ENCODE peak calls at places on chromosomes 3 and 15, in six cellular contexts. B, J, Q, H, T and Z are unnamed samples.
A peak's percentile ranks its signal among the peaks of the same experiment; 100 is the strongest.

GRCh38 chr3:47225310-47225906 is 57.2 kb downstream of the KIF9 start:
- DNase-seq in B (no peak), J (no peak), Q (no peak), H (no peak), T (no peak), Z (no peak)

GRCh38 chr3:184129012-184129411 is 6.1 kb upstream of the EIF2B5 start:
- DNase-seq in B (peak; percentile 28), J (no peak), Q (peak; percentile 36), H (no peak), T (no peak), Z (peak; percentile 67)

GRCh38 chr3:196988241-196989029 is 19.8 kb upstream of the PIGZ start:
- DNase-seq in B (no peak), J (peak; percentile 35), Q (no peak), H (no peak), T (peak; percentile 66), Z (no peak)

GRCh38 chr15:100026041-100026440 is 292.8 kb upstream of the LYSMD4 start:
- DNase-seq in B (no peak), J (no peak), Q (no peak), H (no peak), T (no peak), Z (no peak)

GRCh38 chr3:185537369-185537970 is 14.9 kb downstream of the LIPH start:
- DNase-seq in B (peak; percentile 67), J (peak; percentile 14), Q (peak; percentile 64), H (no peak), T (no peak), Z (no peak)

GRCh38 chr3:49471856-49472495 is 1.9 kb downstream of the DAG1 start:
- DNase-seq in B (no peak), J (no peak), Q (no peak), H (no peak), T (no peak), Z (no peak)

GRCh38 chr3:193605876-193606275 is 12.9 kb downstream of the OPA1 start:
- DNase-seq in B (peak; percentile 42), J (no peak), Q (peak; percentile 64), H (peak; percentile 29), T (no peak), Z (no peak)

GRCh38 chr3:123698813-123699212 is 114.0 kb upstream of the HACD2 start:
- DNase-seq in B (no peak), J (no peak), Q (no peak), H (no peak), T (no peak), Z (no peak)

GRCh38 chr15:33201376-33202189 is 7.1 kb upstream of the FMN1 start:
- DNase-seq in B (no peak), J (peak; percentile 79), Q (peak; percentile 21), H (peak; percentile 62), T (no peak), Z (no peak)

GRCh38 chr3:37741644-37742043 is 120.0 kb upstream of the CTDSPL start:
- DNase-seq in B (peak; percentile 60), J (peak; percentile 78), Q (peak; percentile 30), H (no peak), T (no peak), Z (peak; percentile 2)

GRCh38 chr3:123352134-123352554 is 96.7 kb downstream of the ADCY5 start:
- DNase-seq in B (no peak), J (peak; percentile 57), Q (no peak), H (no peak), T (no peak), Z (no peak)

GRCh38 chr3:155667988-155668387 is 76.9 kb downstream of the PLCH1 start:
- DNase-seq in B (no peak), J (no peak), Q (no peak), H (no peak), T (no peak), Z (no peak)

GRCh38 chr15:89401636-89402252 is 67.1 kb upstream of the POLG start:
- DNase-seq in B (no peak), J (no peak), Q (no peak), H (no peak), T (no peak), Z (no peak)

GRCh38 chr3:68007621-68008226 is 353.3 kb upstream of the SUCLG2 start:
- DNase-seq in B (no peak), J (no peak), Q (no peak), H (peak; percentile 21), T (no peak), Z (peak; percentile 69)

GRCh38 chr3:81761904-81762565 is 590 bp upstream of the GBE1 start:
- DNase-seq in B (no peak), J (no peak), Q (no peak), H (no peak), T (no peak), Z (no peak)

GRCh38 chr3:180492047-180492446 is 109.9 kb upstream of the TTC14 start:
- DNase-seq in B (no peak), J (no peak), Q (no peak), H (no peak), T (no peak), Z (no peak)

GRCh38 chr3:16050641-16051467 is 123.6 kb upstream of the GALNT15 start:
- DNase-seq in B (no peak), J (peak; percentile 76), Q (peak; percentile 92), H (no peak), T (no peak), Z (peak; percentile 38)

GRCh38 chr15:72782993-72783562 is 480 bp downstream of the ADPGK start:
- DNase-seq in B (peak; percentile 36), J (no peak), Q (no peak), H (no peak), T (no peak), Z (peak; percentile 65)

GRCh38 chr3:134535186-134535974 is 49.5 kb downstream of the CEP63 start:
- DNase-seq in B (no peak), J (no peak), Q (no peak), H (no peak), T (no peak), Z (no peak)

GRCh38 chr3:98730338-98730737 is 32.8 kb upstream of the ST3GAL6 start:
- DNase-seq in B (no peak), J (no peak), Q (peak; percentile 97), H (no peak), T (no peak), Z (no peak)

GRCh38 chr15:92365079-92365478 is 28.6 kb upstream of the ST8SIA2 start:
- DNase-seq in B (no peak), J (no peak), Q (no peak), H (no peak), T (no peak), Z (peak; percentile 22)

GRCh38 chr3:155744091-155744625 is 713 bp downstream of the PLCH1 start:
- DNase-seq in B (peak; percentile 36), J (peak; percentile 78), Q (no peak), H (no peak), T (no peak), Z (peak; percentile 94)

GRCh38 chr3:105538483-105538882 is 171.8 kb downstream of the ALCAM start:
- DNase-seq in B (no peak), J (no peak), Q (peak; percentile 29), H (no peak), T (no peak), Z (no peak)

GRCh38 chr3:117892431-117892841 is 1142.2 kb downstream of the IGSF11 start:
- DNase-seq in B (no peak), J (no peak), Q (no peak), H (no peak), T (no peak), Z (no peak)

GRCh38 chr3:196175116-196175625 is 36.0 kb downstream of the ZDHHC19 start:
- DNase-seq in B (no peak), J (peak; percentile 47), Q (no peak), H (no peak), T (no peak), Z (no peak)

GRCh38 chr3:99842826-99843589 is 25.3 kb downstream of the CMSS1 start:
- DNase-seq in B (no peak), J (no peak), Q (peak; percentile 74), H (no peak), T (no peak), Z (no peak)

GRCh38 chr15:69092159-69092558 is 68.3 kb upstream of the GLCE start:
- DNase-seq in B (no peak), J (no peak), Q (peak; percentile 77), H (no peak), T (no peak), Z (no peak)

GRCh38 chr15:74615313-74616019 is at the start of gene CLK3:
- DNase-seq in B (peak; percentile 95), J (peak; percentile 100), Q (peak; percentile 89), H (peak; percentile 79), T (peak; percentile 97), Z (peak; percentile 97)
- TF ChIP-seq POLR2A in B (peak; percentile 86), J (peak; percentile 39), Q (peak; percentile 77), H (no peak), T (no peak), Z (peak; percentile 74)

DNA sequence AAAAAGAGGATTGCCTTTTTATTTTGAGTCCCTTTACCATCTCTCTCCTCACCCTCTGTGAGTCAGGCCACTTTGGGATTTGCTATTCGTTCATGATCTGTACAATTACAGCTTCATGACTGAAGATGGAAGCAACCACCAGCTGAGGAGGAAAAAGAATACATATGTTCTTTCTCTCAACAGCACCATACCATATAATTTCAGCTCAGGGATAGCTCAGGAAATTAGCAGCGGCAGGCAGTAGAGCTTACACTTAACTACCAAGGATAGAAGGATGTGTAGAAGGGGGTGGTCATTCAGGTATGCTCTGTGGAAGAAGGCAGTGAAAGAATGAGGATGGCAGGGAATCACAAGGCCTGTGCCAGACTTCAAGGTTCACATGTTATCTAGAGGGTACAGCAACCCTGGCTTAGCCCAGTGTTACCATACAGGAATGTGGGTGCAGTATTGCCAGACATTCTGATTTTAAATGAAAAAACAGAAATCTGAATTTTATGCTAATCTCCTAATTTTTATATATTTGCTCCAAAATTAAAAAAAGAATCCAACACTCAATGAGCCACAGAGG is 17.9 kb downstream of the PLS1 start:
- DNase-seq in B (no peak), J (no peak), Q (no peak), H (no peak), T (no peak), Z (no peak)
- TF ChIP-seq POLR2AphosphoS5 in B (no peak), J (no peak), Q (no peak), H (no peak), T (no peak), Z (no peak)

GRCh38 chr3:58387650-58388546 is 45.7 kb downstream of the PDHB start:
- DNase-seq in B (no peak), J (no peak), Q (peak; percentile 36), H (no peak), T (no peak), Z (no peak)
- H3K4me3 ChIP-seq in B (no peak overlapping the region), J (no peak overlapping the region), Q (no peak overlapping the region), H (no peak overlapping the region), T (no peak overlapping the region), Z (no peak overlapping the region)

GRCh38 chr15:41988896-41989572 is 16.7 kb upstream of the EHD4 start:
- DNase-seq in B (no peak), J (no peak), Q (no peak), H (no peak), T (no peak), Z (no peak)

GRCh38 chr15:41990691-41991090 is 18.3 kb upstream of the EHD4 start:
- DNase-seq in B (no peak), J (peak; percentile 49), Q (no peak), H (no peak), T (no peak), Z (no peak)

GRCh38 chr15:41987925-41988275 is 15.5 kb upstream of the EHD4 start:
- DNase-seq in B (no peak), J (peak; percentile 37), Q (no peak), H (no peak), T (no peak), Z (no peak)

GRCh38 chr15:41990243-41990605 is 17.9 kb upstream of the EHD4 start:
- DNase-seq in B (no peak), J (peak; percentile 61), Q (no peak), H (no peak), T (no peak), Z (no peak)

GRCh38 chr15:41989573-41990242 is 17.4 kb upstream of the EHD4 start:
- DNase-seq in B (peak; percentile 76), J (peak; percentile 95), Q (peak; percentile 77), H (peak; percentile 70), T (peak; percentile 89), Z (peak; percentile 84)
- TF ChIP-seq POLR2A in B (no peak), J (no peak), Q (no peak), H (no peak), T (no peak), Z (no peak)